ENCODE peak calls at places on chromosomes 2 and 18, in five cellular contexts. U is activated CD4-positive, alpha-beta T cell treated with anti-CD3 and anti-CD28 coated beads for 36 hours; I is mucosa of descending colon; R is dorsolateral prefrontal cortex; H is T follicular helper cell. E is an unnamed sample.
A peak's percentile ranks its signal among the peaks of the same experiment; 100 is the strongest.

GRCh38 chr18:23172981-23173380 is 37.7 kb downstream of the CABLES1 start:
- DNase-seq in I (no peak), U (no peak), R (no peak), H (no peak), E (no peak)

GRCh38 chr2:199485732-199486335 is 28.1 kb upstream of the SATB2 start:
- DNase-seq in U (peak; percentile 71), R (peak; percentile 71), H (no peak), I (peak; percentile 62), E (peak; percentile 70)

GRCh38 chr2:164014068-164014577 is 278.3 kb upstream of the FIGN start:
- DNase-seq in H (no peak), I (no peak), R (peak; percentile 68), U (no peak), E (no peak)

GRCh38 chr2:39728941-39729351 is 50.1 kb downstream of the THUMPD2 start:
- DNase-seq in U (peak; percentile 71), I (no peak), H (no peak), R (peak; percentile 44), E (peak; percentile 21)

GRCh38 chr18:77065221-77065981 is 67.2 kb downstream of the MBP start:
- DNase-seq in I (peak; percentile 69), R (peak; percentile 55), H (no peak), U (peak; percentile 73), E (peak; percentile 80)

GRCh38 chr18:58341913-58342312 is 287.0 kb downstream of the ALPK2 start:
- DNase-seq in R (no peak), U (no peak), H (no peak), I (no peak), E (no peak)

GRCh38 chr2:34731274-34731673 is 1132.2 kb upstream of the FAM98A start:
- DNase-seq in R (no peak), U (no peak), I (no peak), H (no peak), E (no peak)

GRCh38 chr2:238868616-238869292 is 20.9 kb downstream of the TWIST2 start:
- DNase-seq in U (no peak), H (no peak), R (no peak), I (no peak), E (peak; percentile 89)

GRCh38 chr2:55052087-55053061 is 2.1 kb upstream of the RTN4 start:
- DNase-seq in H (no peak), I (no peak), U (no peak), R (no peak), E (no peak)

GRCh38 chr18:57951110-57951796 is 92.8 kb upstream of the NEDD4L start:
- DNase-seq in U (no peak), H (no peak), I (no peak), R (no peak), E (no peak)

GRCh38 chr2:165697727-165698620 is 96.1 kb downstream of the GALNT3 start:
- DNase-seq in H (no peak), R (no peak), I (no peak), U (no peak), E (no peak)

GRCh38 chr2:53768233-53768542 is 584 bp downstream of the CHAC2 start:
- DNase-seq in H (peak; percentile 34), U (peak; percentile 71), I (no peak), R (peak; percentile 45), E (peak; percentile 36)

GRCh38 chr2:219059725-219060682 is 717 bp downstream of the IHH start:
- DNase-seq in R (no peak), H (peak; percentile 8), I (peak; percentile 65), U (peak; percentile 39), E (peak; percentile 20)

GRCh38 chr18:50143295-50143694 is 51.7 kb downstream of the MYO5B start:
- DNase-seq in U (no peak), I (no peak), H (no peak), R (no peak), E (no peak)

GRCh38 chr2:241701405-241702154 is at the start of gene ING5:
- DNase-seq in I (peak; percentile 97), H (peak; percentile 93), U (peak; percentile 98), R (peak; percentile 94), E (peak; percentile 99)

GRCh38 chr2:3536682-3537632 is 17.6 kb upstream of the ADI1 start:
- DNase-seq in U (peak; percentile 40), H (no peak), I (no peak), R (no peak), E (peak; percentile 34)

GRCh38 chr18:48404707-48405106 is 4.5 kb downstream of the ZBTB7C start:
- DNase-seq in R (no peak), I (no peak), U (no peak), H (no peak), E (no peak)

GRCh38 chr2:234979204-234980167 is 27.7 kb downstream of the SH3BP4 start:
- DNase-seq in U (no peak), H (no peak), I (no peak), R (no peak), E (no peak)

GRCh38 chr2:240255165-240255491 is 114.7 kb upstream of the OTOS start:
- DNase-seq in R (no peak), I (no peak), H (no peak), U (no peak), E (no peak)

GRCh38 chr18:34999734-35000397 is 41.3 kb upstream of the MAPRE2 start:
- DNase-seq in H (no peak), U (no peak), R (no peak), I (no peak), E (no peak)

GRCh38 chr18:448116-448515 is 52.4 kb downstream of the COLEC12 start:
- DNase-seq in I (no peak), H (no peak), U (no peak), R (no peak), E (no peak)